ENCODE peak calls at places on chromosomes 7 and 10, in five cellular contexts. One of them, this sample, is unnamed.

GRCh38 chr7:128794020-128794419 is 2.3 kb downstream of the CCDC136 start:
- DNase-seq in cardiac fibroblast: no peak
- DNase-seq in tibial artery: no peak
- DNase-seq in heart right ventricle: no peak
- DNase-seq in WERI-Rb-1: no peak
- DNase-seq in this sample: peak; percentile 55

GRCh38 chr7:74454948-74455804 is 1.5 kb downstream of the GTF2IRD1 start:
- DNase-seq in cardiac fibroblast: no peak
- DNase-seq in heart right ventricle: peak; percentile 29
- DNase-seq in WERI-Rb-1: no peak
- DNase-seq in tibial artery: peak; percentile 82
- DNase-seq in this sample: no peak

GRCh38 chr7:29332027-29332806 is 137.6 kb downstream of the CHN2 start:
- DNase-seq in heart right ventricle: no peak
- DNase-seq in tibial artery: no peak
- DNase-seq in cardiac fibroblast: no peak
- DNase-seq in WERI-Rb-1: no peak
- DNase-seq in this sample: no peak

GRCh38 chr7:44533301-44534055 is 7.7 kb downstream of the NPC1L1 start:
- DNase-seq in WERI-Rb-1: no peak
- DNase-seq in cardiac fibroblast: no peak
- DNase-seq in heart right ventricle: no peak
- DNase-seq in tibial artery: peak; percentile 61
- DNase-seq in this sample: no peak

GRCh38 chr10:126264089-126265018 is 123.9 kb downstream of the ADAM12 start:
- DNase-seq in tibial artery: no peak
- DNase-seq in heart right ventricle: peak; percentile 25
- DNase-seq in cardiac fibroblast: no peak
- DNase-seq in WERI-Rb-1: no peak
- DNase-seq in this sample: no peak

GRCh38 chr7:137975223-137975622 is 26.7 kb downstream of the CREB3L2 start:
- DNase-seq in heart right ventricle: peak; percentile 58
- DNase-seq in tibial artery: peak; percentile 83
- DNase-seq in WERI-Rb-1: no peak
- DNase-seq in cardiac fibroblast: peak; percentile 71
- DNase-seq in this sample: peak; percentile 52

GRCh38 chr7:30799976-30800661 is 28.9 kb downstream of the MINDY4 start:
- DNase-seq in cardiac fibroblast: no peak
- DNase-seq in heart right ventricle: no peak
- DNase-seq in tibial artery: no peak
- DNase-seq in WERI-Rb-1: no peak
- DNase-seq in this sample: no peak

GRCh38 chr10:104216631-104217030 is 15.5 kb downstream of the CFAP43 start:
- DNase-seq in heart right ventricle: no peak
- DNase-seq in cardiac fibroblast: no peak
- DNase-seq in WERI-Rb-1: no peak
- DNase-seq in tibial artery: no peak
- DNase-seq in this sample: no peak

GRCh38 chr10:29191674-29192073 is 97.2 kb upstream of the LYZL1 start:
- DNase-seq in heart right ventricle: no peak
- DNase-seq in WERI-Rb-1: no peak
- DNase-seq in tibial artery: no peak
- DNase-seq in cardiac fibroblast: peak; percentile 19
- DNase-seq in this sample: no peak

GRCh38 chr10:10475812-10476211 is 541.9 kb upstream of the CELF2 start:
- DNase-seq in cardiac fibroblast: no peak
- DNase-seq in tibial artery: no peak
- DNase-seq in heart right ventricle: no peak
- DNase-seq in WERI-Rb-1: no peak
- DNase-seq in this sample: no peak

GRCh38 chr10:78756604-78757442 is 311.9 kb upstream of the ZMIZ1 start:
- DNase-seq in WERI-Rb-1: no peak
- DNase-seq in cardiac fibroblast: peak; percentile 97
- DNase-seq in tibial artery: peak; percentile 94
- DNase-seq in heart right ventricle: peak; percentile 75
- DNase-seq in this sample: no peak

GRCh38 chr7:27147211-27148030 is at the start of gene HOXA6:
- DNase-seq in tibial artery: peak; percentile 88
- DNase-seq in cardiac fibroblast: no peak
- DNase-seq in heart right ventricle: no peak
- DNase-seq in WERI-Rb-1: peak; percentile 5
- DNase-seq in this sample: no peak

GRCh38 chr7:37784015-37784414 is 64.4 kb upstream of the NME8 start:
- DNase-seq in WERI-Rb-1: no peak
- DNase-seq in tibial artery: no peak
- DNase-seq in heart right ventricle: no peak
- DNase-seq in cardiac fibroblast: no peak
- DNase-seq in this sample: no peak

GRCh38 chr7:133854739-133855138 is 272.4 kb upstream of the LRGUK start:
- DNase-seq in heart right ventricle: no peak
- DNase-seq in tibial artery: no peak
- DNase-seq in cardiac fibroblast: peak; percentile 81
- DNase-seq in WERI-Rb-1: no peak
- DNase-seq in this sample: peak; percentile 29

GRCh38 chr7:54541941-54542618 is at the start of gene VSTM2A:
- DNase-seq in WERI-Rb-1: peak; percentile 81
- DNase-seq in cardiac fibroblast: no peak
- DNase-seq in heart right ventricle: no peak
- DNase-seq in tibial artery: no peak
- DNase-seq in this sample: no peak

GRCh38 chr10:101772895-101773761 is 2.8 kb downstream of the FGF8 start:
- DNase-seq in heart right ventricle: no peak
- DNase-seq in tibial artery: no peak
- DNase-seq in cardiac fibroblast: no peak
- DNase-seq in WERI-Rb-1: no peak
- DNase-seq in this sample: no peak

GRCh38 chr10:125878957-125879835 is 1.9 kb downstream of the DHX32 start:
- DNase-seq in tibial artery: no peak
- DNase-seq in WERI-Rb-1: no peak
- DNase-seq in heart right ventricle: no peak
- DNase-seq in cardiac fibroblast: peak; percentile 90
- DNase-seq in this sample: no peak

GRCh38 chr10:102593074-102593803 is 51.0 kb upstream of the TRIM8 start:
- DNase-seq in WERI-Rb-1: no peak
- DNase-seq in tibial artery: no peak
- DNase-seq in heart right ventricle: no peak
- DNase-seq in cardiac fibroblast: peak; percentile 46
- DNase-seq in this sample: no peak

GRCh38 chr10:63703113-63703670 is 182.0 kb downstream of the REEP3 start:
- DNase-seq in cardiac fibroblast: peak; percentile 38
- DNase-seq in WERI-Rb-1: no peak
- DNase-seq in heart right ventricle: no peak
- DNase-seq in tibial artery: no peak
- DNase-seq in this sample: no peak

GRCh38 chr7:157514306-157514705 is 177.5 kb downstream of the DNAJB6 start:
- DNase-seq in tibial artery: no peak
- DNase-seq in WERI-Rb-1: no peak
- DNase-seq in cardiac fibroblast: no peak
- DNase-seq in heart right ventricle: no peak
- DNase-seq in this sample: no peak

GRCh38 chr10:74163313-74164068 is 12.5 kb downstream of the ADK start:
- DNase-seq in cardiac fibroblast: peak; percentile 36
- DNase-seq in tibial artery: no peak
- DNase-seq in heart right ventricle: no peak
- DNase-seq in WERI-Rb-1: no peak
- DNase-seq in this sample: no peak

GRCh38 chr7:36277247-36277542 is 112.5 kb upstream of the ANLN start:
- DNase-seq in WERI-Rb-1: no peak
- DNase-seq in cardiac fibroblast: no peak
- DNase-seq in tibial artery: peak; percentile 48
- DNase-seq in heart right ventricle: no peak
- DNase-seq in this sample: no peak

GRCh38 chr10:121764241-121764942 is 163.4 kb downstream of the ATE1 start:
- DNase-seq in WERI-Rb-1: no peak
- DNase-seq in cardiac fibroblast: no peak
- DNase-seq in heart right ventricle: no peak
- DNase-seq in tibial artery: no peak
- DNase-seq in this sample: no peak

GRCh38 chr7:44145969-44146897 is 5.1 kb upstream of the MYL7 start:
- DNase-seq in WERI-Rb-1: peak; percentile 68
- DNase-seq in heart right ventricle: peak; percentile 79
- DNase-seq in cardiac fibroblast: peak; percentile 49
- DNase-seq in tibial artery: peak; percentile 91
- DNase-seq in this sample: peak; percentile 84

GRCh38 chr7:411677-412312 is 107.9 kb downstream of the PDGFA start:
- DNase-seq in heart right ventricle: no peak
- DNase-seq in WERI-Rb-1: no peak
- DNase-seq in tibial artery: peak; percentile 43
- DNase-seq in cardiac fibroblast: no peak
- DNase-seq in this sample: no peak

GRCh38 chr10:85542936-85543730 is 823.5 kb downstream of the GRID1 start:
- DNase-seq in tibial artery: no peak
- DNase-seq in heart right ventricle: no peak
- DNase-seq in cardiac fibroblast: no peak
- DNase-seq in WERI-Rb-1: no peak
- DNase-seq in this sample: no peak

GRCh38 chr10:13458107-13458761 is 70.6 kb downstream of the BEND7 start:
- DNase-seq in WERI-Rb-1: no peak
- DNase-seq in cardiac fibroblast: no peak
- DNase-seq in tibial artery: no peak
- DNase-seq in heart right ventricle: no peak
- DNase-seq in this sample: no peak

GRCh38 chr7:140605337-140605736 is 35.3 kb downstream of the DENND2A start:
- DNase-seq in cardiac fibroblast: peak; percentile 61
- DNase-seq in heart right ventricle: no peak
- DNase-seq in tibial artery: no peak
- DNase-seq in WERI-Rb-1: no peak
- DNase-seq in this sample: no peak
- TF ChIP-seq CTCF in cardiac fibroblast: no peak
- TF ChIP-seq CTCF in heart right ventricle: no peak
- TF ChIP-seq CTCF in tibial artery: no peak
- TF ChIP-seq CTCF in WERI-Rb-1: no peak
- TF ChIP-seq CTCF in this sample: no peak

GRCh38 chr10:49644035-49644345 is 30.2 kb downstream of the CHAT start:
- DNase-seq in tibial artery: no peak
- DNase-seq in WERI-Rb-1: no peak
- DNase-seq in heart right ventricle: no peak
- DNase-seq in cardiac fibroblast: no peak
- DNase-seq in this sample: no peak
- TF ChIP-seq CTCF in tibial artery: no peak
- TF ChIP-seq CTCF in WERI-Rb-1: no peak
- TF ChIP-seq CTCF in heart right ventricle: no peak
- TF ChIP-seq CTCF in cardiac fibroblast: no peak
- TF ChIP-seq CTCF in this sample: no peak

GRCh38 chr10:14560274-14560673 is 214.4 kb downstream of the FAM107B start:
- DNase-seq in heart right ventricle: no peak
- DNase-seq in cardiac fibroblast: peak; percentile 93
- DNase-seq in WERI-Rb-1: no peak
- DNase-seq in tibial artery: no peak
- DNase-seq in this sample: no peak

GRCh38 chr10:14562615-14563214 is 212.0 kb downstream of the FAM107B start:
- DNase-seq in tibial artery: no peak
- DNase-seq in heart right ventricle: no peak
- DNase-seq in cardiac fibroblast: no peak
- DNase-seq in WERI-Rb-1: no peak
- DNase-seq in this sample: no peak

GRCh38 chr10:14560794-14561765 is 213.6 kb downstream of the FAM107B start:
- DNase-seq in heart right ventricle: no peak
- DNase-seq in WERI-Rb-1: no peak
- DNase-seq in cardiac fibroblast: no peak
- DNase-seq in tibial artery: no peak
- DNase-seq in this sample: no peak

GRCh38 chr10:14563359-14563758 is 211.3 kb downstream of the FAM107B start:
- DNase-seq in tibial artery: no peak
- DNase-seq in WERI-Rb-1: no peak
- DNase-seq in heart right ventricle: no peak
- DNase-seq in cardiac fibroblast: no peak
- DNase-seq in this sample: no peak

DNA sequence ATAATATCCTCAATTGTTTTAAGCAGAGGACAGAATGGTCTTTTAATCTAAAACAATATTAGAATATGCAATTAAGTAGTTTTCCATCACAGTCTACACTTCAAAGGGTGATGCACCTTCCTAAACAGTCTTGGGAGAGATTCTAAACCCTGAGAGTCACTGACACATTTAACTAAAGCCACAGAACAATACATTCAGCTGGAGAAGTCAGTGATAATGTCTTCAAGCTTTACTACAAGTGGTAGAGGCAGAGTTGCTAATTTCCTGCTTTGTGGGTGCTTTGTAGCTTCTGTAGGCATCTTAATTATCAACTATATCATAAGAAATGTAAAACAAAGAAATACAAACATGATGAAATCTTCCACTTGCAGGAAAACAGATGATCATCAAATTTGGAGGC is 212.5 kb downstream of the FAM107B start:
- DNase-seq in cardiac fibroblast: no peak
- DNase-seq in heart right ventricle: no peak
- DNase-seq in WERI-Rb-1: no peak
- DNase-seq in tibial artery: no peak
- DNase-seq in this sample: no peak
- TF ChIP-seq CTCF in cardiac fibroblast: no peak
- TF ChIP-seq CTCF in heart right ventricle: no peak
- TF ChIP-seq CTCF in WERI-Rb-1: no peak
- TF ChIP-seq CTCF in tibial artery: no peak
- TF ChIP-seq CTCF in this sample: no peak

GRCh38 chr10:133315847-133316246 is 7.1 kb downstream of the ZNF511 start:
- DNase-seq in tibial artery: no peak
- DNase-seq in WERI-Rb-1: no peak
- DNase-seq in cardiac fibroblast: peak; percentile 39
- DNase-seq in heart right ventricle: no peak
- DNase-seq in this sample: no peak

GRCh38 chr10:133314911-133315310 is 6.2 kb downstream of the ZNF511 start:
- DNase-seq in heart right ventricle: no peak
- DNase-seq in WERI-Rb-1: no peak
- DNase-seq in tibial artery: no peak
- DNase-seq in cardiac fibroblast: no peak
- DNase-seq in this sample: no peak

GRCh38 chr10:133316266-133316665 is 7.6 kb downstream of the ZNF511 start:
- DNase-seq in heart right ventricle: no peak
- DNase-seq in tibial artery: no peak
- DNase-seq in cardiac fibroblast: no peak
- DNase-seq in WERI-Rb-1: no peak
- DNase-seq in this sample: no peak

GRCh38 chr10:133316732-133317131 is 8.0 kb downstream of the ZNF511 start:
- DNase-seq in WERI-Rb-1: no peak
- DNase-seq in tibial artery: no peak
- DNase-seq in cardiac fibroblast: no peak
- DNase-seq in heart right ventricle: no peak
- DNase-seq in this sample: no peak

DNA sequence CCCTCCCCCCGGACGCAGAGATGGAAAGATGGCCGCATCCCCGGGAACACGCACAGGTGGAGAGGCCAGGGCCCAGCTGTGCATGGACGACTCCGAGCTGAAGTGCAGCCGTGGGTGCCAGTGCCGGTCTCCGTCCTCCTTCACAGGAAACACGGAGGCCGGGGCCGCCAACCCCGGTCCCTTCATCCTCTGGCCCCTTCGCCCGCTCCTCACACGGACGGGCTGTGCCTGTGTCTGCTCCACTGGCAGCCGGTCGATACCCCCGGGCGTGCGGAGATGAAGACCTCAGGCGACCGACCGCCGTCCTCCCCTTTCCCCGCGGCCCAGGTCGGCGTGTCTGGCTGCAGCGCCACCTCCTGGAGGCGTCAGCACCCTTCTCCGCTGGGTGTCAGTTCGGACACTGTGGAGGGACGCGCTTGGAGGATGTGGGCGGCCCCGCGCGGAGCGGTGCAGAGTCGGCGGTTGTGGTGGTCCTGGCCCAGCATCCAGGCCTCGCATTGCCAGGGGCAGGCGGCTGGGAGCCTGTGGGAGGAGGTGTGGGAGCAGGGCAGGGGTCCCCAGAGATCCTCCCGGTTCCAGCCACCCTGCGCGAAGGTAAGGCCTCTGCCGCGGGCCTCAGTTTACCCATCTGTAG is 9.9 kb downstream of the ZNF511 start:
- DNase-seq in heart right ventricle: no peak
- DNase-seq in WERI-Rb-1: peak; percentile 91
- DNase-seq in cardiac fibroblast: peak; percentile 53
- DNase-seq in tibial artery: no peak
- DNase-seq in this sample: peak; percentile 75
- TF ChIP-seq CTCF in heart right ventricle: peak; percentile 61
- TF ChIP-seq CTCF in WERI-Rb-1: peak; percentile 96
- TF ChIP-seq CTCF in cardiac fibroblast: peak; percentile 81
- TF ChIP-seq CTCF in tibial artery: peak; percentile 32
- TF ChIP-seq CTCF in this sample: peak; percentile 86